ENCODE peak calls at places on chromosomes 12 and 14, in four cellular contexts. R, N, A and F are unnamed samples.

GRCh38 chr12:1908758-1909157 is 9.7 kb downstream of the CACNA2D4 start:
- DNase-seq in R (no peak), N (no peak), A (no peak), F (no peak)

GRCh38 chr12:14850929-14851663 is 7.8 kb upstream of the ART4 start:
- DNase-seq in R (no peak), N (no peak), A (no peak), F (no peak)

GRCh38 chr12:115213538-115213961 is 529.6 kb upstream of the TBX3 start:
- DNase-seq in R (no peak), N (no peak), A (peak), F (no peak)

GRCh38 chr14:39174560-39175444 is at the start of gene PNN:
- DNase-seq in R (peak), N (peak), A (peak), F (peak)

GRCh38 chr12:106632797-106633450 is 50.1 kb downstream of the RFX4 start:
- DNase-seq in R (no peak), N (no peak), A (no peak), F (peak)

GRCh38 chr12:47775100-47775911 is 2.3 kb downstream of the SLC48A1 start:
- DNase-seq in R (no peak), N (peak), A (no peak), F (no peak)

GRCh38 chr12:78406776-78407335 is 457.7 kb upstream of the SYT1 start:
- DNase-seq in R (peak), N (no peak), A (no peak), F (no peak)

GRCh38 chr14:22824711-22825359 is 4.9 kb upstream of the MRPL52 start:
- DNase-seq in R (peak), N (peak), A (no peak), F (peak)

GRCh38 chr12:115451785-115452736 is 768.1 kb upstream of the TBX3 start:
- DNase-seq in R (peak), N (peak), A (peak), F (no peak)

GRCh38 chr12:6538420-6539275 is 4.3 kb downstream of the GAPDH start:
- DNase-seq in R (peak), N (peak), A (peak), F (peak)

GRCh38 chr14:83940253-83940652 is 1589.7 kb upstream of the FLRT2 start:
- DNase-seq in R (no peak), N (no peak), A (no peak), F (no peak)

GRCh38 chr14:53331247-53331646 is 178.1 kb upstream of the DDHD1 start:
- DNase-seq in R (peak), N (no peak), A (no peak), F (no peak)

GRCh38 chr14:93011650-93012317 is 88.8 kb downstream of the CHGA start:
- DNase-seq in R (no peak), N (no peak), A (no peak), F (no peak)

GRCh38 chr14:94397279-94397898 is 9.0 kb upstream of the SERPINA1 start:
- DNase-seq in R (no peak), N (no peak), A (no peak), F (no peak)
- H3K4me2 ChIP-seq in R (no peak), N (no peak), A (no peak), F (no peak)

DNA sequence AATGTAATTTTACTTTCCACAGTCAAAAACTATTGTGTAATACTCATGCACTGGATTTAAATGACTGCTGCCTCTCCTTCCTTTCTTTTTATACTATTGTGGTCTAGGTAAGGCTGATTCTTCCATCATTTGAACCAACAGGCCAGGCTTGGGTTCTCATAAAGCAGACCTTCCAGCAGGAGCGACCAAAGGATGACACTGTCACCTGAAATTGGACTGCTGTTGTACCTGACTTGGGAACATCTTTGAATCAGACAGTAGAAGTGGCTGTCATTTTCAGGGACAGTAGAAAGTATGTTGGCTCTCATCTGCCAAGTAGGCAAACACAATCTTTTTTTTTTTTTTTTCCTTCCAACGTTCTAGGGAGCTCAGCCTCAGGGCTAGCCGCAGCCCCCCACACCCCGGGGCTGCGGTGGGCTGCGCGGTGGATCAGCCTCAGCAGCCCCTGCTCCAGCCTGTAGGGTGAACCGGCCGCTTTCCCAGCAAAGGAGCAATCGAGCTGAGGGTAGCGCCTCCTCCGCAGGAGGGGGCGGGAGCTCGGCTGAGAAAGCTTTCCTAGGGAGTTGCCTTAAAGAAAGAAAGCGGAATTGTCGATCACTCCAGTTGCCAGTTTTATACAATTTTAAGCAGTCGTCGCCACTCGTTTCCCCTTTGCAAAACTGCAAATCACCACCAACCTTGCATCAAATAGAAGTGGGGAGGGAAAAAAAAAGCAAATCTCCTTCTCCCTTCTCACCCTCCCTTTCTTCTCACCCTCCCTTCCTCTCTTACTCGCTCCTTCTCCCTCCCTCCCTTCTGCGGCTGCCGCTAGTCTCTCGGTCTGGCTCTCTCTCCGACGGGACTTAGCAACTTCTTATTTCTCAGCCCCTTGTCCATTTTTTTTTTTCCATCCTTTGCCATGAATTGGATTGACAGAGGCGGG is at the start of gene PDE3A:
- DNase-seq in R (peak), N (no peak), A (peak), F (peak)
- TF ChIP-seq RFX5 in R (no peak), N (no peak), A (no peak), F (no peak)

GRCh38 chr12:4579305-4580097 is 17.5 kb downstream of the DYRK4 start:
- DNase-seq in R (peak), N (peak), A (peak), F (peak)
- H3K4me2 ChIP-seq in R (no peak), N (no peak), A (no peak), F (no peak)

GRCh38 chr12:54356951-54357356 is 7.3 kb downstream of the GPR84 start:
- DNase-seq in R (no peak), N (peak), A (no peak), F (no peak)
- TF ChIP-seq RFX5 in R (no peak), N (no peak), A (no peak), F (no peak)

GRCh38 chr12:108827941-108828340 is 29.4 kb downstream of the SSH1 start:
- DNase-seq in R (no peak), N (no peak), A (no peak), F (no peak)

GRCh38 chr12:108825205-108825950 is 32.0 kb downstream of the SSH1 start:
- DNase-seq in R (peak), N (no peak), A (no peak), F (no peak)

GRCh38 chr12:108826807-108827721 is 30.3 kb downstream of the SSH1 start:
- DNase-seq in R (peak), N (peak), A (peak), F (no peak)

GRCh38 chr12:108823804-108824203 is 33.6 kb downstream of the SSH1 start:
- DNase-seq in R (no peak), N (peak), A (no peak), F (no peak)

GRCh38 chr12:108826115-108826806 is 31.1 kb downstream of the SSH1 start:
- DNase-seq in R (peak), N (peak), A (peak), F (no peak)
- H3K4me2 ChIP-seq in R (peak), N (peak), A (peak), F (peak)

GRCh38 chr14:90383126-90383730 is 13.6 kb upstream of the CALM1 start:
- DNase-seq in R (peak), N (peak), A (peak), F (peak)

GRCh38 chr14:90381011-90381790 is 15.6 kb upstream of the CALM1 start:
- DNase-seq in R (no peak), N (peak), A (no peak), F (no peak)

GRCh38 chr14:90383731-90384542 is 12.9 kb upstream of the CALM1 start:
- DNase-seq in R (peak), N (peak), A (peak), F (no peak)

GRCh38 chr14:90382491-90383125 is 14.2 kb upstream of the CALM1 start:
- DNase-seq in R (peak), N (peak), A (peak), F (peak)

GRCh38 chr14:90381999-90382451 is 14.8 kb upstream of the CALM1 start:
- DNase-seq in R (no peak), N (peak), A (peak), F (no peak)
- TF ChIP-seq RFX5 in R (no peak), N (no peak), A (peak), F (no peak)

DNA sequence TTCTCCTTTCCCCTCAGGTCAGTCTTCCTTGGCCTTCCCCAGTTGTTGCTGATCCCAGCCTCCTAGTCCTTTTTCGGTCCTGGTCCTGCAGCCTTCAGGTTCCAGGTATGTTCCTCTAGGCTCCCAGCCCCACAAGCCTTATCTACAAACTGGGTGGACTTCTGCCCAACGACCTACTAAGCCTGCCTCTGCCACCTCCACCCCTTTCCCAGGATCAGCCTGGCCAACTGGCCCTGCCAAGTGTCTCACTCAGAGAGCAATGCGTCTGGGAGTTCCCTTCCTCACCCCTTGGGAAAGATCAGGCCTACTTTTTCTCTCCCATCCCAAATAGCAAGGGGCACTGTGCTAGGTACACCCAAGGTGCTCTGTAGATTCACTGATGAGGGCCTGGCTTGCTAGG is at the start of gene SERPINA12:
- DNase-seq in R (no peak), N (no peak), A (no peak), F (no peak)
- H3K4me2 ChIP-seq in R (no peak), N (no peak), A (no peak), F (no peak)

DNA sequence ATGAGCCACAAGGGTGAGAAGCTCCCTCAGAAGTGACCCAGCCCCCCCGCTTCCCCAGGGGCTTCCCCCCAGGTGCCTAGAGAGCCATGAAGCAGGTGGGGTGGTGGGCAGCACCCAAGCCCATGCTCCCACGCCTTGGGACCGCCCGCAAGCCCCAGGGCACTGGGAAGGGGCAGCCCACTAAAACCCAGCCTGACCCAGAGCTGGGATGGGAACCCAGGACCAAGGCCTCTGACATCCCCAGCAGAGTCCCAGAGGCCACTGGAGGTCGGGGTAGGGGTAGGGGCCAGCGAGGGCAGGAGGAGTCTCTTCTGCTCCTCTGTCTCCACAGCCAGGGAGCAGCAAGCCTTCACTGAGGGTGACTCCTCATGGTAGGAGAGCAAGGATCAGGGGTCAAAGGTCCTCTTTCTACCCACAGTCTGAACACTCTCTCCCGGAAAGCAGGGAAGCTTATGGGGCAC is 86.5 kb upstream of the ZFP36L1 start:
- DNase-seq in R (no peak), N (no peak), A (no peak), F (no peak)
- TF ChIP-seq RFX5 in R (no peak), N (no peak), A (no peak), F (no peak)